ENCODE peak calls at places on chromosomes 5 and 9, in ten cellular contexts. One of them, this sample, is unnamed.

GRCh38 chr9:695252-695651 is 146.2 kb upstream of the DMRT1 start:
- DNase-seq in foreskin fibroblast: no peak
- DNase-seq in glutamatergic neuron: no peak
- DNase-seq in AG04449: no peak
- DNase-seq in cardiac muscle cell: no peak
- DNase-seq in AG04450: no peak
- DNase-seq in HFFc6: no peak
- DNase-seq in transverse colon: no peak
- DNase-seq in ovary: no peak
- DNase-seq in CD4-positive, alpha-beta T cell: no peak
- DNase-seq in this sample: no peak

GRCh38 chr5:65032250-65032649 is 263.5 kb downstream of the CWC27 start:
- DNase-seq in ovary: no peak
- DNase-seq in AG04449: peak; percentile 82
- DNase-seq in HFFc6: peak; percentile 98
- DNase-seq in transverse colon: no peak
- DNase-seq in CD4-positive, alpha-beta T cell: no peak
- DNase-seq in AG04450: peak; percentile 93
- DNase-seq in cardiac muscle cell: peak; percentile 92
- DNase-seq in foreskin fibroblast: peak; percentile 78
- DNase-seq in glutamatergic neuron: no peak
- DNase-seq in this sample: no peak

GRCh38 chr5:81397169-81397568 is 3.2 kb upstream of the ACOT12 start:
- DNase-seq in HFFc6: peak; percentile 30
- DNase-seq in foreskin fibroblast: peak; percentile 49
- DNase-seq in cardiac muscle cell: peak; percentile 75
- DNase-seq in AG04450: no peak
- DNase-seq in glutamatergic neuron: no peak
- DNase-seq in CD4-positive, alpha-beta T cell: no peak
- DNase-seq in transverse colon: no peak
- DNase-seq in ovary: no peak
- DNase-seq in AG04449: no peak
- DNase-seq in this sample: no peak

GRCh38 chr5:127013407-127013806 is 17.0 kb downstream of the MARCHF3 start:
- DNase-seq in CD4-positive, alpha-beta T cell: no peak
- DNase-seq in AG04449: no peak
- DNase-seq in ovary: no peak
- DNase-seq in HFFc6: no peak
- DNase-seq in glutamatergic neuron: no peak
- DNase-seq in foreskin fibroblast: no peak
- DNase-seq in transverse colon: no peak
- DNase-seq in cardiac muscle cell: no peak
- DNase-seq in AG04450: no peak
- DNase-seq in this sample: no peak

GRCh38 chr9:77486968-77487367 is 161.2 kb downstream of the GNA14 start:
- DNase-seq in glutamatergic neuron: no peak
- DNase-seq in ovary: no peak
- DNase-seq in transverse colon: no peak
- DNase-seq in foreskin fibroblast: no peak
- DNase-seq in HFFc6: no peak
- DNase-seq in AG04449: no peak
- DNase-seq in CD4-positive, alpha-beta T cell: no peak
- DNase-seq in AG04450: no peak
- DNase-seq in cardiac muscle cell: no peak
- DNase-seq in this sample: no peak

GRCh38 chr5:173056783-173057061 is 570 bp downstream of the CREBRF start:
- DNase-seq in glutamatergic neuron: peak; percentile 86
- DNase-seq in CD4-positive, alpha-beta T cell: no peak
- DNase-seq in cardiac muscle cell: no peak
- DNase-seq in AG04449: no peak
- DNase-seq in transverse colon: no peak
- DNase-seq in foreskin fibroblast: no peak
- DNase-seq in AG04450: no peak
- DNase-seq in ovary: no peak
- DNase-seq in HFFc6: no peak
- DNase-seq in this sample: peak; percentile 73

GRCh38 chr5:26582350-26583040 is 455.9 kb downstream of the CDH9 start:
- DNase-seq in ovary: no peak
- DNase-seq in glutamatergic neuron: no peak
- DNase-seq in HFFc6: no peak
- DNase-seq in foreskin fibroblast: no peak
- DNase-seq in AG04449: no peak
- DNase-seq in transverse colon: no peak
- DNase-seq in AG04450: no peak
- DNase-seq in cardiac muscle cell: no peak
- DNase-seq in CD4-positive, alpha-beta T cell: no peak
- DNase-seq in this sample: no peak

GRCh38 chr9:91426123-91426745 is 2.6 kb upstream of the NFIL3 start:
- DNase-seq in glutamatergic neuron: no peak
- DNase-seq in transverse colon: no peak
- DNase-seq in foreskin fibroblast: peak; percentile 51
- DNase-seq in ovary: no peak
- DNase-seq in cardiac muscle cell: peak; percentile 54
- DNase-seq in HFFc6: peak; percentile 55
- DNase-seq in AG04450: no peak
- DNase-seq in AG04449: no peak
- DNase-seq in CD4-positive, alpha-beta T cell: no peak
- DNase-seq in this sample: peak; percentile 56

GRCh38 chr5:59760798-59761348 is 132.7 kb downstream of the PDE4D start:
- DNase-seq in AG04450: no peak
- DNase-seq in AG04449: no peak
- DNase-seq in ovary: no peak
- DNase-seq in cardiac muscle cell: peak; percentile 65
- DNase-seq in glutamatergic neuron: no peak
- DNase-seq in foreskin fibroblast: peak; percentile 80
- DNase-seq in CD4-positive, alpha-beta T cell: no peak
- DNase-seq in transverse colon: no peak
- DNase-seq in HFFc6: peak; percentile 39
- DNase-seq in this sample: no peak

GRCh38 chr5:93723005-93723404 is 18.4 kb downstream of the POU5F2 start:
- DNase-seq in transverse colon: no peak
- DNase-seq in glutamatergic neuron: no peak
- DNase-seq in CD4-positive, alpha-beta T cell: no peak
- DNase-seq in cardiac muscle cell: no peak
- DNase-seq in HFFc6: peak; percentile 33
- DNase-seq in ovary: no peak
- DNase-seq in AG04449: no peak
- DNase-seq in foreskin fibroblast: peak; percentile 39
- DNase-seq in AG04450: no peak
- DNase-seq in this sample: no peak

GRCh38 chr9:134276463-134277245 is 49.6 kb upstream of the RXRA start:
- DNase-seq in HFFc6: no peak
- DNase-seq in AG04449: no peak
- DNase-seq in foreskin fibroblast: no peak
- DNase-seq in cardiac muscle cell: no peak
- DNase-seq in transverse colon: no peak
- DNase-seq in CD4-positive, alpha-beta T cell: no peak
- DNase-seq in AG04450: no peak
- DNase-seq in ovary: no peak
- DNase-seq in glutamatergic neuron: no peak
- DNase-seq in this sample: no peak

GRCh38 chr9:223167-223566 is 8.5 kb downstream of the DOCK8 start:
- DNase-seq in cardiac muscle cell: no peak
- DNase-seq in ovary: no peak
- DNase-seq in AG04449: no peak
- DNase-seq in AG04450: no peak
- DNase-seq in glutamatergic neuron: no peak
- DNase-seq in transverse colon: no peak
- DNase-seq in HFFc6: no peak
- DNase-seq in foreskin fibroblast: no peak
- DNase-seq in CD4-positive, alpha-beta T cell: no peak
- DNase-seq in this sample: no peak

GRCh38 chr9:114166606-114167572 is 11.6 kb downstream of the COL27A1 start:
- DNase-seq in cardiac muscle cell: peak; percentile 39
- DNase-seq in transverse colon: no peak
- DNase-seq in foreskin fibroblast: no peak
- DNase-seq in ovary: no peak
- DNase-seq in HFFc6: no peak
- DNase-seq in AG04450: no peak
- DNase-seq in AG04449: no peak
- DNase-seq in glutamatergic neuron: no peak
- DNase-seq in CD4-positive, alpha-beta T cell: no peak
- DNase-seq in this sample: no peak

GRCh38 chr5:138716456-138716924 is 36.7 kb upstream of the CTNNA1 start:
- DNase-seq in foreskin fibroblast: no peak
- DNase-seq in cardiac muscle cell: peak; percentile 53
- DNase-seq in CD4-positive, alpha-beta T cell: no peak
- DNase-seq in AG04450: no peak
- DNase-seq in ovary: no peak
- DNase-seq in glutamatergic neuron: no peak
- DNase-seq in HFFc6: no peak
- DNase-seq in transverse colon: no peak
- DNase-seq in AG04449: no peak
- DNase-seq in this sample: no peak

GRCh38 chr5:152271420-152271819 is 133.7 kb downstream of the NMUR2 start:
- DNase-seq in CD4-positive, alpha-beta T cell: no peak
- DNase-seq in cardiac muscle cell: peak; percentile 17
- DNase-seq in foreskin fibroblast: no peak
- DNase-seq in transverse colon: no peak
- DNase-seq in AG04449: no peak
- DNase-seq in HFFc6: no peak
- DNase-seq in AG04450: no peak
- DNase-seq in glutamatergic neuron: no peak
- DNase-seq in ovary: peak; percentile 20
- DNase-seq in this sample: no peak

GRCh38 chr5:147093138-147093537 is 141.7 kb upstream of the STK32A start:
- DNase-seq in AG04450: no peak
- DNase-seq in CD4-positive, alpha-beta T cell: no peak
- DNase-seq in cardiac muscle cell: peak; percentile 67
- DNase-seq in foreskin fibroblast: no peak
- DNase-seq in transverse colon: no peak
- DNase-seq in HFFc6: no peak
- DNase-seq in glutamatergic neuron: no peak
- DNase-seq in ovary: no peak
- DNase-seq in AG04449: no peak
- DNase-seq in this sample: no peak

GRCh38 chr5:135308245-135308644 is 90.8 kb downstream of the MACROH2A1 start:
- DNase-seq in CD4-positive, alpha-beta T cell: no peak
- DNase-seq in HFFc6: peak; percentile 71
- DNase-seq in ovary: no peak
- DNase-seq in cardiac muscle cell: peak; percentile 34
- DNase-seq in AG04450: no peak
- DNase-seq in AG04449: no peak
- DNase-seq in transverse colon: no peak
- DNase-seq in glutamatergic neuron: no peak
- DNase-seq in foreskin fibroblast: peak; percentile 43
- DNase-seq in this sample: no peak

GRCh38 chr5:62257018-62257367 is 49.0 kb upstream of the KIF2A start:
- DNase-seq in AG04449: no peak
- DNase-seq in HFFc6: no peak
- DNase-seq in glutamatergic neuron: no peak
- DNase-seq in AG04450: no peak
- DNase-seq in transverse colon: no peak
- DNase-seq in foreskin fibroblast: no peak
- DNase-seq in ovary: no peak
- DNase-seq in cardiac muscle cell: no peak
- DNase-seq in CD4-positive, alpha-beta T cell: no peak
- DNase-seq in this sample: no peak

GRCh38 chr5:63401434-63402046 is 560.7 kb downstream of the HTR1A start:
- DNase-seq in HFFc6: peak; percentile 8
- DNase-seq in foreskin fibroblast: peak; percentile 0
- DNase-seq in cardiac muscle cell: peak; percentile 60
- DNase-seq in CD4-positive, alpha-beta T cell: no peak
- DNase-seq in ovary: peak; percentile 49
- DNase-seq in glutamatergic neuron: peak; percentile 84
- DNase-seq in transverse colon: peak; percentile 41
- DNase-seq in AG04449: no peak
- DNase-seq in AG04450: no peak
- DNase-seq in this sample: peak; percentile 5
- TF ChIP-seq CTCF in HFFc6: peak; percentile 84
- TF ChIP-seq CTCF in foreskin fibroblast: peak; percentile 83
- TF ChIP-seq CTCF in cardiac muscle cell: peak; percentile 80
- TF ChIP-seq CTCF in CD4-positive, alpha-beta T cell: peak; percentile 21
- TF ChIP-seq CTCF in ovary: peak; percentile 15
- TF ChIP-seq CTCF in glutamatergic neuron: peak; percentile 84
- TF ChIP-seq CTCF in transverse colon: peak; percentile 41
- TF ChIP-seq CTCF in AG04449: peak; percentile 45
- TF ChIP-seq CTCF in AG04450: peak; percentile 78
- TF ChIP-seq CTCF in this sample: peak; percentile 75

GRCh38 chr9:100452894-100453293 is 20.1 kb upstream of the TMEFF1 start:
- DNase-seq in CD4-positive, alpha-beta T cell: no peak
- DNase-seq in glutamatergic neuron: no peak
- DNase-seq in ovary: no peak
- DNase-seq in AG04450: no peak
- DNase-seq in foreskin fibroblast: no peak
- DNase-seq in transverse colon: no peak
- DNase-seq in cardiac muscle cell: no peak
- DNase-seq in HFFc6: no peak
- DNase-seq in AG04449: no peak
- DNase-seq in this sample: no peak
- TF ChIP-seq CTCF in CD4-positive, alpha-beta T cell: no peak
- TF ChIP-seq CTCF in glutamatergic neuron: no peak
- TF ChIP-seq CTCF in ovary: no peak
- TF ChIP-seq CTCF in AG04450: no peak
- TF ChIP-seq CTCF in foreskin fibroblast: no peak
- TF ChIP-seq CTCF in transverse colon: no peak
- TF ChIP-seq CTCF in cardiac muscle cell: no peak
- TF ChIP-seq CTCF in HFFc6: no peak
- TF ChIP-seq CTCF in AG04449: no peak
- TF ChIP-seq CTCF in this sample: no peak

GRCh38 chr9:119801311-119801710 is 432.1 kb upstream of the BRINP1 start:
- DNase-seq in CD4-positive, alpha-beta T cell: no peak
- DNase-seq in ovary: no peak
- DNase-seq in AG04450: no peak
- DNase-seq in AG04449: no peak
- DNase-seq in cardiac muscle cell: no peak
- DNase-seq in HFFc6: no peak
- DNase-seq in glutamatergic neuron: no peak
- DNase-seq in transverse colon: no peak
- DNase-seq in foreskin fibroblast: no peak
- DNase-seq in this sample: no peak
- TF ChIP-seq CTCF in CD4-positive, alpha-beta T cell: no peak
- TF ChIP-seq CTCF in ovary: no peak
- TF ChIP-seq CTCF in AG04450: no peak
- TF ChIP-seq CTCF in AG04449: no peak
- TF ChIP-seq CTCF in cardiac muscle cell: no peak
- TF ChIP-seq CTCF in HFFc6: no peak
- TF ChIP-seq CTCF in glutamatergic neuron: no peak
- TF ChIP-seq CTCF in transverse colon: no peak
- TF ChIP-seq CTCF in foreskin fibroblast: no peak
- TF ChIP-seq CTCF in this sample: no peak

DNA sequence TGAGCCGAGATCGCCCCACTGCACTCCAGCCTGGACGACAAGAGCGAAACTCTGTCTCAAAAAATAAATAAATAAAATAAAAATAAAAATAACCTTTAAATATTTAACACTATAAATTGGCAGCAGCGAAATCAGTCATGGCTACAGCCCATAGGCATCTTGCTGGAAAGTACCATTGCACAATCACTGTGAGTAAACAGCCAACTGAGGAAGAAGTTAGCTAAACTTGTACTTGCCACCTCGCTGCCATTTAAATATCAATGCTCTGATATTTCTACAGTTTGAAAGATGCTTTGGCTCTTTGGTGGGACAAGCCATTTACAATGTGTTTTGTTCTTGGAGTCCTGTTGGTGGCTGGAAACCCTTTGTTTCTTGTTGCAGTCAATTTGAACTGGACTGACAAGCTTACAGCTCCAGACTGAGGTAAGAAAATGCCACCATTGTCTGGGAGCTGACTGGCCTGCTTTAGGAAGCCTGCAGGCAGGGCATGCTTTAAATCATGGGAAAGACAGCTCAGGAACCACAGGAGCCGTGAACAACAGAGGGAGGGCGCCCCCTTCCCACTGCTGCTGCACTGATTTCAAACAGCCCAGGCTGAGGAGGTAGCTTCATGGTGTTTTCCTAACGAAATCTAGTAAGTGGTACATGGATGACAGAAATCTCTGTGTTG is 322.8 kb upstream of the RFX3 start:
- DNase-seq in CD4-positive, alpha-beta T cell: no peak
- DNase-seq in transverse colon: no peak
- DNase-seq in cardiac muscle cell: peak; percentile 39
- DNase-seq in glutamatergic neuron: peak; percentile 26
- DNase-seq in AG04449: no peak
- DNase-seq in ovary: no peak
- DNase-seq in foreskin fibroblast: peak; percentile 23
- DNase-seq in AG04450: no peak
- DNase-seq in HFFc6: no peak
- DNase-seq in this sample: no peak
- TF ChIP-seq CTCF in CD4-positive, alpha-beta T cell: no peak
- TF ChIP-seq CTCF in transverse colon: no peak
- TF ChIP-seq CTCF in cardiac muscle cell: peak; percentile 20
- TF ChIP-seq CTCF in glutamatergic neuron: no peak
- TF ChIP-seq CTCF in AG04449: no peak
- TF ChIP-seq CTCF in ovary: no peak
- TF ChIP-seq CTCF in foreskin fibroblast: no peak
- TF ChIP-seq CTCF in AG04450: no peak
- TF ChIP-seq CTCF in HFFc6: peak; percentile 39
- TF ChIP-seq CTCF in this sample: no peak

This sample was measured in GM10248.